ENCODE peak calls at places on chromosomes 7 and 10, in six cellular contexts. One of them, this sample, is unnamed.

GRCh38 chr7:122311719-122312118 is 7.2 kb upstream of the FEZF1 start:
- DNase-seq in body of pancreas: peak
- DNase-seq in activated naive CD4-positive, alpha-beta T cell: no peak
- DNase-seq in ELR: no peak
- DNase-seq in left colon: no peak
- DNase-seq in G401: no peak
- DNase-seq in this sample: no peak

GRCh38 chr10:125584954-125585353 is 98.0 kb downstream of the TEX36 start:
- DNase-seq in body of pancreas: no peak
- DNase-seq in activated naive CD4-positive, alpha-beta T cell: no peak
- DNase-seq in ELR: no peak
- DNase-seq in left colon: no peak
- DNase-seq in G401: no peak
- DNase-seq in this sample: no peak

GRCh38 chr10:74827045-74827441 is 643 bp downstream of the KAT6B start:
- DNase-seq in body of pancreas: no peak
- DNase-seq in activated naive CD4-positive, alpha-beta T cell: no peak
- DNase-seq in ELR: no peak
- DNase-seq in left colon: no peak
- DNase-seq in G401: no peak
- DNase-seq in this sample: no peak

GRCh38 chr10:48242160-48242904 is 32.2 kb downstream of the FRMPD2 start:
- DNase-seq in body of pancreas: no peak
- DNase-seq in activated naive CD4-positive, alpha-beta T cell: no peak
- DNase-seq in ELR: no peak
- DNase-seq in left colon: no peak
- DNase-seq in G401: no peak
- DNase-seq in this sample: no peak

GRCh38 chr7:42869131-42870020 is 42.5 kb downstream of the C7orf25 start:
- DNase-seq in body of pancreas: no peak
- DNase-seq in activated naive CD4-positive, alpha-beta T cell: no peak
- DNase-seq in ELR: peak
- DNase-seq in left colon: no peak
- DNase-seq in G401: no peak
- DNase-seq in this sample: no peak

GRCh38 chr7:104174798-104175197 is 33.0 kb downstream of the ORC5 start:
- DNase-seq in body of pancreas: no peak
- DNase-seq in activated naive CD4-positive, alpha-beta T cell: no peak
- DNase-seq in ELR: no peak
- DNase-seq in left colon: peak
- DNase-seq in G401: no peak
- DNase-seq in this sample: peak

GRCh38 chr10:34654211-34654610 is 160.9 kb downstream of the PARD3 start:
- DNase-seq in body of pancreas: no peak
- DNase-seq in activated naive CD4-positive, alpha-beta T cell: no peak
- DNase-seq in ELR: no peak
- DNase-seq in left colon: no peak
- DNase-seq in G401: no peak
- DNase-seq in this sample: no peak

GRCh38 chr7:128835231-128835751 is 5.1 kb downstream of the FLNC start:
- DNase-seq in body of pancreas: no peak
- DNase-seq in activated naive CD4-positive, alpha-beta T cell: no peak
- DNase-seq in ELR: no peak
- DNase-seq in left colon: no peak
- DNase-seq in G401: no peak
- DNase-seq in this sample: no peak

GRCh38 chr7:102230593-102230992 is 56.1 kb upstream of the SH2B2 start:
- DNase-seq in body of pancreas: no peak
- DNase-seq in activated naive CD4-positive, alpha-beta T cell: no peak
- DNase-seq in ELR: peak
- DNase-seq in left colon: no peak
- DNase-seq in G401: no peak
- DNase-seq in this sample: no peak

GRCh38 chr7:142855756-142856564 is 1.1 kb downstream of the EPHB6 start:
- DNase-seq in body of pancreas: peak
- DNase-seq in activated naive CD4-positive, alpha-beta T cell: no peak
- DNase-seq in ELR: no peak
- DNase-seq in left colon: peak
- DNase-seq in G401: peak
- DNase-seq in this sample: peak

GRCh38 chr7:113483657-113484056 is 365.3 kb upstream of the SMIM30 start:
- DNase-seq in body of pancreas: no peak
- DNase-seq in activated naive CD4-positive, alpha-beta T cell: no peak
- DNase-seq in ELR: no peak
- DNase-seq in left colon: no peak
- DNase-seq in G401: no peak
- DNase-seq in this sample: no peak

GRCh38 chr10:73589538-73590126 is 1.5 kb downstream of the USP54 start:
- DNase-seq in body of pancreas: peak
- DNase-seq in activated naive CD4-positive, alpha-beta T cell: no peak
- DNase-seq in ELR: peak
- DNase-seq in left colon: no peak
- DNase-seq in G401: no peak
- DNase-seq in this sample: no peak

GRCh38 chr10:133419211-133419950 is 5.0 kb downstream of the SPRN start:
- DNase-seq in body of pancreas: no peak
- DNase-seq in activated naive CD4-positive, alpha-beta T cell: no peak
- DNase-seq in ELR: no peak
- DNase-seq in left colon: no peak
- DNase-seq in G401: no peak
- DNase-seq in this sample: no peak

GRCh38 chr10:4291995-4292394 is 507.0 kb upstream of the KLF6 start:
- DNase-seq in body of pancreas: no peak
- DNase-seq in activated naive CD4-positive, alpha-beta T cell: no peak
- DNase-seq in ELR: no peak
- DNase-seq in left colon: no peak
- DNase-seq in G401: no peak
- DNase-seq in this sample: no peak

GRCh38 chr10:88728107-88728763 is 22.2 kb downstream of the LIPK start:
- DNase-seq in body of pancreas: peak
- DNase-seq in activated naive CD4-positive, alpha-beta T cell: no peak
- DNase-seq in ELR: peak
- DNase-seq in left colon: peak
- DNase-seq in G401: peak
- DNase-seq in this sample: peak

GRCh38 chr10:14588084-14588937 is 186.4 kb downstream of the FAM107B start:
- DNase-seq in body of pancreas: no peak
- DNase-seq in activated naive CD4-positive, alpha-beta T cell: no peak
- DNase-seq in ELR: peak
- DNase-seq in left colon: no peak
- DNase-seq in G401: peak
- DNase-seq in this sample: no peak

GRCh38 chr10:69801434-69802315 is at the start of gene COL13A1:
- DNase-seq in body of pancreas: peak
- DNase-seq in activated naive CD4-positive, alpha-beta T cell: no peak
- DNase-seq in ELR: peak
- DNase-seq in left colon: peak
- DNase-seq in G401: peak
- DNase-seq in this sample: peak

GRCh38 chr10:114479836-114480235 is 75.5 kb upstream of the AFAP1L2 start:
- DNase-seq in body of pancreas: no peak
- DNase-seq in activated naive CD4-positive, alpha-beta T cell: no peak
- DNase-seq in ELR: no peak
- DNase-seq in left colon: no peak
- DNase-seq in G401: no peak
- DNase-seq in this sample: no peak

GRCh38 chr10:73522263-73522662 is 26.4 kb upstream of the PPP3CB start:
- DNase-seq in body of pancreas: no peak
- DNase-seq in activated naive CD4-positive, alpha-beta T cell: no peak
- DNase-seq in ELR: peak
- DNase-seq in left colon: no peak
- DNase-seq in G401: no peak
- DNase-seq in this sample: no peak

GRCh38 chr7:30785786-30786185 is 14.6 kb downstream of the MINDY4 start:
- DNase-seq in body of pancreas: no peak
- DNase-seq in activated naive CD4-positive, alpha-beta T cell: no peak
- DNase-seq in ELR: no peak
- DNase-seq in left colon: peak
- DNase-seq in G401: peak
- DNase-seq in this sample: peak

GRCh38 chr7:32179567-32179966 is 109.4 kb upstream of the PDE1C start:
- DNase-seq in body of pancreas: no peak
- DNase-seq in activated naive CD4-positive, alpha-beta T cell: no peak
- DNase-seq in ELR: peak
- DNase-seq in left colon: no peak
- DNase-seq in G401: no peak
- DNase-seq in this sample: no peak

GRCh38 chr7:699260-700170 is 27.0 kb upstream of the DNAAF5 start:
- DNase-seq in body of pancreas: no peak
- DNase-seq in activated naive CD4-positive, alpha-beta T cell: no peak
- DNase-seq in ELR: no peak
- DNase-seq in left colon: no peak
- DNase-seq in G401: no peak
- DNase-seq in this sample: no peak

GRCh38 chr7:18762189-18762588 is 266.6 kb downstream of the HDAC9 start:
- DNase-seq in body of pancreas: no peak
- DNase-seq in activated naive CD4-positive, alpha-beta T cell: no peak
- DNase-seq in ELR: peak
- DNase-seq in left colon: no peak
- DNase-seq in G401: no peak
- DNase-seq in this sample: no peak

GRCh38 chr7:2247141-2247985 is 5.3 kb downstream of the NUDT1 start:
- DNase-seq in body of pancreas: peak
- DNase-seq in activated naive CD4-positive, alpha-beta T cell: no peak
- DNase-seq in ELR: peak
- DNase-seq in left colon: no peak
- DNase-seq in G401: peak
- DNase-seq in this sample: no peak